ENCODE peak calls at places on chromosomes 16 and 17, in eight cellular contexts. A, T, I, G, L, E, Y and H are unnamed samples.

GRCh38 chr17:75069783-75070182 is 18.0 kb upstream of the SLC16A5 start:
- DNase-seq in L (peak), I (no peak), A (peak), T (peak), G (no peak), Y (no peak), E (no peak), H (no peak)

GRCh38 chr16:78589331-78589730 is 489.9 kb downstream of the WWOX start:
- DNase-seq in A (no peak), G (no peak), Y (no peak), I (no peak), E (no peak), T (no peak), L (no peak), H (no peak)

GRCh38 chr16:2842340-2843000 is 12.4 kb downstream of the ZG16B start:
- DNase-seq in I (peak), G (peak), L (no peak), T (no peak), E (peak), A (no peak), Y (peak), H (no peak)

GRCh38 chr17:40168262-40168832 is 8.9 kb upstream of the RAPGEFL1 start:
- DNase-seq in L (peak), G (no peak), I (peak), A (peak), E (peak), T (peak), Y (peak), H (no peak)

GRCh38 chr17:31235110-31235509 is 61.9 kb downstream of the OMG start:
- DNase-seq in G (no peak), L (no peak), I (no peak), T (no peak), E (no peak), A (no peak), Y (no peak), H (no peak)

GRCh38 chr16:14325921-14326401 is 254.8 kb downstream of the MRTFB start:
- DNase-seq in Y (no peak), L (no peak), I (no peak), T (no peak), E (no peak), G (no peak), A (no peak), H (no peak)

GRCh38 chr17:82863941-82864720 is 24.3 kb upstream of the ZNF750 start:
- DNase-seq in I (peak), Y (peak), T (peak), G (peak), L (peak), E (no peak), A (peak), H (no peak)

GRCh38 chr17:73548620-73549311 is 95.5 kb downstream of the SDK2 start:
- DNase-seq in Y (no peak), G (no peak), T (no peak), E (no peak), A (peak), I (no peak), L (no peak), H (no peak)

GRCh38 chr17:67157732-67158639 is 87.0 kb downstream of the HELZ start:
- DNase-seq in L (peak), I (no peak), G (no peak), Y (no peak), T (peak), A (peak), E (peak), H (no peak)

GRCh38 chr17:35021520-35022380 is 41.4 kb downstream of the LIG3 start:
- DNase-seq in A (no peak), L (no peak), Y (no peak), I (no peak), G (no peak), T (no peak), E (no peak), H (no peak)

GRCh38 chr16:16083421-16084156 is 134.2 kb downstream of the ABCC1 start:
- DNase-seq in A (peak), L (peak), T (no peak), I (no peak), E (no peak), G (peak), Y (peak), H (no peak)

GRCh38 chr16:50313596-50314483 is 47.5 kb downstream of the ADCY7 start:
- DNase-seq in Y (no peak), T (peak), G (peak), I (no peak), E (peak), A (peak), L (no peak), H (peak)

GRCh38 chr16:68798398-68798797 is 44.9 kb upstream of the TANGO6 start:
- DNase-seq in T (no peak), G (no peak), L (no peak), Y (no peak), E (no peak), A (peak), I (no peak), H (no peak)